ENCODE peak calls at places on chromosome 1, in nine cellular contexts. I is Caki2; X is nucleus accumbens; N is amniotic stem cell; P is kidney tubule cell; G is occipital lobe; O is T-helper 9 cell; Q is GM20000; S is CD4-positive, CD25-positive, alpha-beta regulatory T cell. R is an unnamed sample.

GRCh38 chr1:159879977-159880376 is 17.5 kb upstream of the VSIG8 start:
- DNase-seq in I (peak; percentile 52), X (no peak), N (no peak), P (peak; percentile 41), G (no peak), O (no peak), Q (no peak), S (no peak), R (peak; percentile 40)

GRCh38 chr1:66374148-66374547 is 159.8 kb upstream of the SGIP1 start:
- DNase-seq in I (peak; percentile 59), X (no peak), N (no peak), P (peak; percentile 28), G (no peak), O (no peak), Q (no peak), S (no peak), R (no peak)

GRCh38 chr1:10765734-10766478 is 30.5 kb downstream of the CASZ1 start:
- DNase-seq in I (peak; percentile 22), X (no peak), N (no peak), P (peak; percentile 41), G (no peak), O (no peak), Q (no peak), S (no peak), R (no peak)

GRCh38 chr1:50438945-50439344 is 15.7 kb upstream of the DMRTA2 start:
- DNase-seq in I (no peak), X (no peak), N (no peak), P (peak; percentile 39), G (no peak), O (no peak), Q (no peak), S (no peak), R (no peak)

GRCh38 chr1:23100074-23100748 is 68.4 kb downstream of the LUZP1 start:
- DNase-seq in I (peak; percentile 64), X (no peak), N (no peak), P (peak; percentile 94), G (no peak), O (peak; percentile 27), Q (no peak), S (no peak), R (peak; percentile 75)

GRCh38 chr1:115463347-115463746 is 125.3 kb upstream of the NGF start:
- DNase-seq in I (no peak), X (no peak), N (no peak), P (peak; percentile 58), G (no peak), O (no peak), Q (no peak), S (no peak), R (no peak)

GRCh38 chr1:215104283-215104682 is 21.7 kb downstream of the KCNK2 start:
- DNase-seq in I (no peak), X (no peak), N (no peak), P (no peak), G (no peak), O (no peak), Q (no peak), S (no peak), R (no peak)

GRCh38 chr1:93434987-93435386 is 12.9 kb upstream of the FNBP1L start:
- DNase-seq in I (no peak), X (no peak), N (no peak), P (no peak), G (no peak), O (no peak), Q (no peak), S (no peak), R (no peak)

GRCh38 chr1:41486053-41486891 is 1.8 kb upstream of the EDN2 start:
- DNase-seq in I (peak; percentile 90), X (no peak), N (no peak), P (peak; percentile 99), G (no peak), O (no peak), Q (peak; percentile 79), S (no peak), R (no peak)

GRCh38 chr1:6417961-6418667 is 1.6 kb downstream of the HES2 start:
- DNase-seq in I (no peak), X (no peak), N (no peak), P (no peak), G (no peak), O (no peak), Q (no peak), S (no peak), R (no peak)

GRCh38 chr1:153932071-153932592 is 9.4 kb upstream of the GATAD2B start:
- DNase-seq in I (no peak), X (no peak), N (no peak), P (no peak), G (no peak), O (no peak), Q (no peak), S (no peak), R (no peak)

GRCh38 chr1:68321084-68321685 is 88.9 kb upstream of the WLS start:
- DNase-seq in I (peak; percentile 46), X (peak; percentile 11), N (no peak), P (peak; percentile 83), G (no peak), O (no peak), Q (peak; percentile 16), S (no peak), R (no peak)

GRCh38 chr1:119647734-119648619 is at the start of gene ZNF697:
- DNase-seq in I (peak; percentile 93), X (peak; percentile 95), N (peak; percentile 95), P (peak; percentile 99), G (peak; percentile 97), O (no peak), Q (peak; percentile 86), S (no peak), R (peak; percentile 70)

GRCh38 chr1:21050031-21050430 is 126.7 kb downstream of the EIF4G3 start:
- DNase-seq in I (no peak), X (no peak), N (no peak), P (no peak), G (no peak), O (no peak), Q (no peak), S (no peak), R (peak; percentile 27)

GRCh38 chr1:29310616-29311180 is 74.4 kb downstream of the PTPRU start:
- DNase-seq in I (no peak), X (no peak), N (no peak), P (no peak), G (no peak), O (no peak), Q (no peak), S (no peak), R (no peak)